ENCODE peak calls at places on chromosome 4, in six cellular contexts. V, S, E, D, C and T are unnamed samples.

GRCh38 chr4:84264652-84265051 is 234.4 kb downstream of the NKX6-1 start:
- DNase-seq in V (no peak), S (no peak), E (no peak), D (no peak), C (no peak), T (no peak)

GRCh38 chr4:37873383-37873782 is 17.5 kb upstream of the TBC1D1 start:
- DNase-seq in V (no peak), S (no peak), E (peak), D (no peak), C (peak), T (no peak)

GRCh38 chr4:7451434-7451789 is 16.7 kb upstream of the PSAPL1 start:
- DNase-seq in V (no peak), S (no peak), E (no peak), D (no peak), C (no peak), T (no peak)

GRCh38 chr4:14070289-14070880 is 442.9 kb upstream of the BOD1L1 start:
- DNase-seq in V (no peak), S (no peak), E (no peak), D (no peak), C (no peak), T (no peak)

GRCh38 chr4:55169352-55169959 is 44.1 kb upstream of the KDR start:
- DNase-seq in V (no peak), S (peak), E (no peak), D (no peak), C (no peak), T (no peak)

GRCh38 chr4:170089274-170089742 is 448 bp downstream of the AADAT start:
- DNase-seq in V (peak), S (no peak), E (no peak), D (peak), C (peak), T (no peak)

GRCh38 chr4:81486502-81486901 is 14.8 kb upstream of the RASGEF1B start:
- DNase-seq in V (no peak), S (no peak), E (no peak), D (no peak), C (no peak), T (no peak)

GRCh38 chr4:101807351-101807750 is 16.8 kb downstream of the BANK1 start:
- DNase-seq in V (no peak), S (no peak), E (no peak), D (no peak), C (no peak), T (no peak)

GRCh38 chr4:10721616-10722015 is 37.0 kb upstream of the CLNK start:
- DNase-seq in V (no peak), S (no peak), E (no peak), D (no peak), C (no peak), T (no peak)

GRCh38 chr4:78775278-78776030 is 696 bp upstream of the BMP2K start:
- DNase-seq in V (peak), S (peak), E (peak), D (peak), C (peak), T (peak)

GRCh38 chr4:149884046-149884445 is 68.4 kb upstream of the IQCM start:
- DNase-seq in V (no peak), S (peak), E (no peak), D (peak), C (no peak), T (peak)

GRCh38 chr4:111717916-111718315 is 427.3 kb upstream of the FAM241A start:
- DNase-seq in V (no peak), S (no peak), E (no peak), D (no peak), C (no peak), T (no peak)